ENCODE peak calls at places on chromosome 18, in eight cellular contexts. M is cardiac muscle cell, V is tibial nerve, D is HFFc6, A is right lobe of liver, N is fibroblast of the aortic adventitia, Y is progenitor cell of endocrine pancreas, T is astrocyte of the cerebellum. B is an unnamed sample.

GRCh38 chr18:23870963-23871362 is 143.6 kb upstream of the TTC39C start:
- DNase-seq in M (no peak), V (no peak), D (no peak), A (no peak), N (no peak), Y (no peak), T (no peak), B (no peak)

GRCh38 chr18:27540126-27540525 is 355.0 kb upstream of the CHST9 start:
- DNase-seq in M (no peak), V (no peak), D (no peak), A (no peak), N (no peak), Y (no peak), T (no peak), B (no peak)

GRCh38 chr18:50061876-50062517 is 132.9 kb downstream of the MYO5B start:
- DNase-seq in M (peak; percentile 64), V (no peak), D (no peak), A (no peak), N (no peak), Y (no peak), T (no peak), B (no peak)

GRCh38 chr18:28581503-28582169 is 404.7 kb upstream of the CDH2 start:
- DNase-seq in M (no peak), V (no peak), D (no peak), A (no peak), N (peak; percentile 37), Y (no peak), T (no peak), B (no peak)

GRCh38 chr18:68940039-68940438 is 142.2 kb downstream of the CCDC102B start:
- DNase-seq in M (no peak), V (no peak), D (no peak), A (no peak), N (peak; percentile 4), Y (no peak), T (no peak), B (no peak)

GRCh38 chr18:71707985-71708500 is 836.1 kb downstream of the CBLN2 start:
- DNase-seq in M (no peak), V (no peak), D (no peak), A (no peak), N (peak; percentile 4), Y (no peak), T (no peak), B (no peak)

GRCh38 chr18:60861575-60861974 is 471.7 kb upstream of the CDH20 start:
- DNase-seq in M (no peak), V (no peak), D (no peak), A (no peak), N (no peak), Y (no peak), T (peak; percentile 48), B (no peak)

GRCh38 chr18:6355789-6356589 is 58.7 kb downstream of the L3MBTL4 start:
- DNase-seq in M (no peak), V (no peak), D (no peak), A (no peak), N (no peak), Y (no peak), T (no peak), B (peak; percentile 24)

GRCh38 chr18:69817335-69817935 is 130.2 kb downstream of the CD226 start:
- DNase-seq in M (peak; percentile 78), V (no peak), D (peak; percentile 55), A (no peak), N (peak; percentile 93), Y (no peak), T (peak; percentile 18), B (no peak)

GRCh38 chr18:45287531-45287930 is 327.7 kb upstream of the SLC14A2 start:
- DNase-seq in M (no peak), V (no peak), D (no peak), A (peak; percentile 86), N (no peak), Y (no peak), T (no peak), B (no peak)

GRCh38 chr18:7822435-7823425 is 255.6 kb downstream of the PTPRM start:
- DNase-seq in M (peak; percentile 34), V (no peak), D (no peak), A (no peak), N (peak; percentile 19), Y (no peak), T (peak; percentile 43), B (no peak)

GRCh38 chr18:3221496-3221895 is 1.7 kb upstream of the MYOM1 start:
- DNase-seq in M (no peak), V (no peak), D (no peak), A (no peak), N (no peak), Y (no peak), T (no peak), B (no peak)

GRCh38 chr18:58025733-58026132 is 18.3 kb upstream of the NEDD4L start:
- DNase-seq in M (no peak), V (no peak), D (no peak), A (no peak), N (no peak), Y (no peak), T (no peak), B (no peak)

GRCh38 chr18:23523429-23524212 is 20.3 kb downstream of the RMC1 start:
- DNase-seq in M (no peak), V (no peak), D (no peak), A (no peak), N (no peak), Y (no peak), T (peak; percentile 27), B (peak; percentile 61)

GRCh38 chr18:76491801-76492668 is 3.0 kb downstream of the ZNF516 start:
- DNase-seq in M (peak; percentile 48), V (peak; percentile 31), D (no peak), A (peak; percentile 65), N (peak; percentile 37), Y (no peak), T (no peak), B (peak; percentile 37)

GRCh38 chr18:40935423-40935822 is 1019.6 kb upstream of the PIK3C3 start:
- DNase-seq in M (peak; percentile 42), V (no peak), D (peak; percentile 13), A (no peak), N (no peak), Y (no peak), T (no peak), B (no peak)

GRCh38 chr18:48419268-48420022 is 10.3 kb upstream of the ZBTB7C start:
- DNase-seq in M (no peak), V (no peak), D (no peak), A (no peak), N (no peak), Y (no peak), T (no peak), B (no peak)

GRCh38 chr18:31931163-31931885 is 11.6 kb downstream of the TRAPPC8 start:
- DNase-seq in M (peak; percentile 27), V (no peak), D (peak; percentile 55), A (no peak), N (peak; percentile 9), Y (no peak), T (no peak), B (no peak)

GRCh38 chr18:44699571-44700261 is 19.0 kb downstream of the SETBP1 start:
- DNase-seq in M (no peak), V (no peak), D (no peak), A (no peak), N (no peak), Y (no peak), T (no peak), B (no peak)

GRCh38 chr18:55588876-55589595 is 1.0 kb upstream of the TCF4 start:
- DNase-seq in M (peak; percentile 50), V (no peak), D (no peak), A (no peak), N (no peak), Y (no peak), T (no peak), B (peak; percentile 14)

GRCh38 chr18:55593888-55594287 is 5.9 kb upstream of the TCF4 start:
- DNase-seq in M (no peak), V (no peak), D (no peak), A (no peak), N (no peak), Y (no peak), T (no peak), B (no peak)

GRCh38 chr18:55592106-55592505 is 4.1 kb upstream of the TCF4 start:
- DNase-seq in M (no peak), V (no peak), D (peak; percentile 44), A (no peak), N (no peak), Y (no peak), T (no peak), B (no peak)

GRCh38 chr18:55589625-55590291 is 1.8 kb upstream of the TCF4 start:
- DNase-seq in M (peak; percentile 98), V (peak; percentile 95), D (peak; percentile 96), A (peak; percentile 94), N (peak; percentile 96), Y (peak; percentile 88), T (peak; percentile 92), B (peak; percentile 66)

GRCh38 chr18:55592572-55592971 is 4.6 kb upstream of the TCF4 start:
- DNase-seq in M (peak; percentile 80), V (no peak), D (no peak), A (no peak), N (peak; percentile 74), Y (no peak), T (no peak), B (no peak)
- TF ChIP-seq CTCF in M (no peak), V (no peak), D (no peak), A (no peak), N (no peak), Y (no peak), T (no peak), B (no peak)

GRCh38 chr18:12276736-12277554 is 22.8 kb downstream of the CIDEA start:
- DNase-seq in M (no peak), V (no peak), D (no peak), A (no peak), N (no peak), Y (no peak), T (no peak), B (no peak)
- TF ChIP-seq CTCF in M (no peak), V (no peak), D (no peak), A (no peak), N (no peak), Y (no peak), T (no peak), B (no peak)

GRCh38 chr18:61893971-61894750 is 1.4 kb upstream of the RNF152 start:
- DNase-seq in M (peak; percentile 68), V (peak; percentile 64), D (peak; percentile 70), A (peak; percentile 93), N (peak; percentile 61), Y (peak; percentile 72), T (no peak), B (peak; percentile 85)
- TF ChIP-seq CTCF in M (peak; percentile 8), V (peak; percentile 22), D (no peak), A (peak; percentile 44), N (peak; percentile 17), Y (peak; percentile 13), T (no peak), B (peak; percentile 48)

GRCh38 chr18:46621871-46622270 is 35.1 kb downstream of the LOXHD1 start:
- DNase-seq in M (no peak), V (no peak), D (no peak), A (no peak), N (no peak), Y (no peak), T (no peak), B (no peak)

GRCh38 chr18:46619559-46619958 is 37.5 kb downstream of the LOXHD1 start:
- DNase-seq in M (no peak), V (no peak), D (no peak), A (no peak), N (no peak), Y (no peak), T (no peak), B (no peak)

GRCh38 chr18:46622999-46623398 is 34.0 kb downstream of the LOXHD1 start:
- DNase-seq in M (peak; percentile 25), V (no peak), D (peak; percentile 30), A (no peak), N (peak; percentile 28), Y (no peak), T (no peak), B (peak; percentile 36)

GRCh38 chr18:46622451-46622850 is 34.6 kb downstream of the LOXHD1 start:
- DNase-seq in M (no peak), V (no peak), D (no peak), A (no peak), N (no peak), Y (no peak), T (no peak), B (no peak)

GRCh38 chr18:46621111-46621766 is 35.8 kb downstream of the LOXHD1 start:
- DNase-seq in M (no peak), V (no peak), D (no peak), A (no peak), N (no peak), Y (no peak), T (no peak), B (no peak)
- TF ChIP-seq CTCF in M (no peak), V (no peak), D (no peak), A (no peak), N (no peak), Y (no peak), T (no peak), B (no peak)